ENCODE peak calls at places on chromosomes 7 and 10, in seven cellular contexts. A is stimulated activated CD4-positive, alpha-beta T cell treated with anti-CD3 and anti-CD28 coated beads, Interleukin-4, amount 100 ng/mL, for 24 hours; C is NCI-H2171 treated with DMSO at 0.1 percent for 48 hours; E is hepatocyte; B is iris pigment epithelial cell; G is AG04450; F is skeletal muscle cell. R is an unnamed sample.

GRCh38 chr7:65239707-65240352 is 133.8 kb upstream of the ZNF92 start:
- DNase-seq in C (no peak), B (no peak), E (peak), A (no peak), G (no peak), F (no peak), R (no peak)

GRCh38 chr10:133048926-133049325 is 38.8 kb upstream of the ADGRA1 start:
- DNase-seq in F (no peak), G (no peak), E (no peak), A (no peak), C (no peak), B (no peak), R (no peak)

GRCh38 chr10:92327445-92328433 is 36.8 kb downstream of the MARCHF5 start:
- DNase-seq in G (no peak), F (no peak), A (no peak), E (no peak), C (no peak), B (peak), R (no peak)

GRCh38 chr10:61804414-61804813 is 97.1 kb upstream of the ARID5B start:
- DNase-seq in E (no peak), B (peak), F (no peak), A (no peak), C (no peak), G (no peak), R (no peak)

GRCh38 chr10:97690138-97690537 is 3.1 kb upstream of the AVPI1 start:
- DNase-seq in A (no peak), E (no peak), F (no peak), C (peak), G (no peak), B (no peak), R (no peak)

GRCh38 chr10:13587367-13587766 is 602 bp downstream of the PRPF18 start:
- DNase-seq in E (peak), B (peak), G (no peak), C (no peak), A (no peak), F (no peak), R (peak)

GRCh38 chr7:41599760-41600159 is 103.1 kb downstream of the INHBA start:
- DNase-seq in E (no peak), F (no peak), B (no peak), A (no peak), C (no peak), G (no peak), R (no peak)

GRCh38 chr10:24463683-24464426 is 254.9 kb downstream of the KIAA1217 start:
- DNase-seq in A (peak), G (peak), E (peak), C (no peak), F (peak), B (peak), R (peak)

GRCh38 chr10:34280599-34281374 is 534.3 kb downstream of the PARD3 start:
- DNase-seq in F (peak), A (peak), G (peak), C (no peak), B (peak), E (peak), R (no peak)